ENCODE peak calls at places on chromosomes 11 and 22, in four cellular contexts. F is WERI-Rb-1, E is HCT116, Q is tibial nerve. D is an unnamed sample.

GRCh38 chr11:5691963-5692358 is 2.4 kb downstream of the TRIM22 start:
- DNase-seq in Q (no peak), F (no peak), E (no peak), D (no peak)

GRCh38 chr11:78809931-78810481 is 235.3 kb upstream of the NARS2 start:
- DNase-seq in F (no peak), E (no peak), Q (no peak), D (no peak)

GRCh38 chr11:93737904-93738612 is 3.2 kb downstream of the TAF1D start:
- DNase-seq in E (no peak), F (no peak), Q (no peak), D (no peak)

GRCh38 chr11:68942751-68943271 is 38.0 kb downstream of the MRGPRD start:
- DNase-seq in Q (no peak), F (no peak), E (no peak), D (no peak)

GRCh38 chr11:59010693-59011092 is 71.4 kb downstream of the GLYATL1 start:
- DNase-seq in Q (no peak), F (no peak), E (no peak), D (no peak)

GRCh38 chr11:133917921-133918605 is 38.7 kb downstream of the IGSF9B start:
- DNase-seq in Q (no peak), F (no peak), E (no peak), D (no peak)

GRCh38 chr11:45609337-45609736 is 56.1 kb downstream of the CHST1 start:
- DNase-seq in F (no peak), Q (no peak), E (no peak), D (no peak)

GRCh38 chr22:27473533-27473932 is 328.0 kb downstream of the MN1 start:
- DNase-seq in E (peak; percentile 56), Q (no peak), F (no peak), D (no peak)

GRCh38 chr11:21446939-21447590 is 745.8 kb upstream of the ANO5 start:
- DNase-seq in Q (no peak), F (no peak), E (no peak), D (no peak)

GRCh38 chr11:9004310-9004945 is 627 bp upstream of the NRIP3 start:
- DNase-seq in Q (no peak), E (no peak), F (no peak), D (peak; percentile 31)

DNA sequence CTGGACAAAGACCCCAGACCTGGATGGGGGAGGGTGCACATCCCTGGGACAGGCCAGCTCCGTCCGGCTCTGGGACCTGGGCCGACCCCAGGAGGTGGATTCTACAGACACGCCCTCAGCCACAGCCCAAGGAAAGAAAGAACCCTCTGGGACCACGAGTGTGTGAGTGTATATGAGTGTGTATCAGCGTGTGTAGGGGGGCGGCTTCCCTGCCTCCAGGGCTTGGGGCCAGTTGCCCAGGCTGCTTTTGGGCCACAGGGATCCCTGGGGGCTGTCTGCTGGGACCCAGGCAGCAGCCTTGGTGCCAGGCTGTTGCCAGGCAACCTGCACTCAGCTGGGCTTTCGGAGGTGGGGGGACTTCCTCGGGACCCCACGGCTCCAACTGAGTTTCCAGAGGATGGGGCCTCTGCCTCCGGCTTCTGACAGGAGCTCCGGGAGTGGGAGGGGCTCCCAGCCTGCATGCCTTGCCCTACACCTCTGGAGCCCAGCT is 8.9 kb downstream of the DUSP8 start:
- DNase-seq in Q (no peak), E (no peak), F (no peak), D (no peak)
- H3K9me3 ChIP-seq in Q (no peaks in the 10 kb centered on the region), E (no peaks in the 10 kb centered on the region), F (no peaks in the 10 kb centered on the region), D (no peaks in the 10 kb centered on the region)

GRCh38 chr11:71103266-71103665 is 149.1 kb downstream of the SHANK2 start:
- DNase-seq in Q (no peak), E (no peak), F (no peak), D (no peak)
- H3K9me3 ChIP-seq in Q (no peaks in the 10 kb centered on the region), E (no peaks in the 10 kb centered on the region), F (no peaks in the 10 kb centered on the region), D (no peaks in the 10 kb centered on the region)

GRCh38 chr11:1239596-1240205 is 16.8 kb downstream of the MUC5B start:
- DNase-seq in E (no peak), Q (no peak), F (no peak), D (no peak)

GRCh38 chr11:1238767-1239595 is 16.1 kb downstream of the MUC5B start:
- DNase-seq in Q (no peak), E (no peak), F (no peak), D (no peak)

GRCh38 chr11:1241706-1242105 is 18.8 kb downstream of the MUC5B start:
- DNase-seq in F (no peak), E (no peak), Q (no peak), D (no peak)

GRCh38 chr11:1240771-1241170 is 17.9 kb downstream of the MUC5B start:
- DNase-seq in Q (no peak), E (no peak), F (no peak), D (no peak)

GRCh38 chr11:1242289-1242688 is 19.4 kb downstream of the MUC5B start:
- DNase-seq in E (no peak), Q (no peak), F (no peak), D (no peak)
- H3K9me3 ChIP-seq in E (no peaks in the 10 kb centered on the region), Q (no peaks in the 10 kb centered on the region), F (no peaks in the 10 kb centered on the region), D (no peaks in the 10 kb centered on the region)

DNA sequence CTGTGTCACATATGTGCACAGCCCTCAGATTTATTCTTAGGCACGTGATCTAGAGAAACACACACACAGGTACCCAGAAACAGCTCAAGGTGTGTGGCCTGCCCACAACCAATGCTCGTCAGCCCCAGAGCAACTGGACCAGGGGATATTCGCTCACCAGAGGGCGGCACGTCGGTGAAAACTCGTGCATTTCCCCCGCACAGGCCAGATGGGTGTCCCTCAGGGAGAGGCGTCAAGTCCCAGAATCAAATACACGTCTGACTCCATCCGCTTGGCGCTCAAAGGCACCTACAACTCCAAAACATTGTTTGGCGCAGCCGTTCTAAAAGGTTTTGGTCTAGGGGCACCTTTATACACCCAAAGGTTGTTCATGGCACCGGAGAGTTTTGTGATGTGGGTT is 429.0 kb downstream of the BRD1 start:
- DNase-seq in E (no peak), F (no peak), Q (no peak), D (no peak)
- H3K9me3 ChIP-seq in E (no peaks in the 10 kb centered on the region), F (no peaks in the 10 kb centered on the region), Q (no peaks in the 10 kb centered on the region), D (no peaks in the 10 kb centered on the region)

DNA sequence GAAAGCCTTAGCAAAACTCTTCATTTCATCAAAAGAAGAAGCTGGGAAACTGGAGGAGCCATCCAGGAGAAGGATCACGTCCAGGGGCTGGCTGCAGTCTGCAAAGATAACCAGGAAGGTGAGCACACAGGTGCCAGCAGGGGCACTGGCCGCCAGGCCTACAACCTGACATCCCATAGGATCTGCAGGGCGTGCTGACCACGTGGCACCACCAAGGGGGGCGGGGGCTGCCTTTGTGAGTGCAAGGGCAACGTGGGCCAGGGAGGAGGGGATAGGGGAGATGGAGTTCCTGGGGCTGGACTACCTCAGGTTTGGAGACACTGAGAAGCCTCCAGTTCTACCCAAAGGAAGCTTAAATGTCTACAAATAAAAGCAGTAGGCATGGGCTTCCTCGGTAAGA is 102.7 kb upstream of the CCT8L2 start:
- DNase-seq in E (no peak), Q (no peak), F (no peak), D (no peak)
- H3K9me3 ChIP-seq in E (no peaks in the 10 kb centered on the region), Q (no peaks in the 10 kb centered on the region), F (no peaks in the 10 kb centered on the region), D (no peaks in the 10 kb centered on the region)

DNA sequence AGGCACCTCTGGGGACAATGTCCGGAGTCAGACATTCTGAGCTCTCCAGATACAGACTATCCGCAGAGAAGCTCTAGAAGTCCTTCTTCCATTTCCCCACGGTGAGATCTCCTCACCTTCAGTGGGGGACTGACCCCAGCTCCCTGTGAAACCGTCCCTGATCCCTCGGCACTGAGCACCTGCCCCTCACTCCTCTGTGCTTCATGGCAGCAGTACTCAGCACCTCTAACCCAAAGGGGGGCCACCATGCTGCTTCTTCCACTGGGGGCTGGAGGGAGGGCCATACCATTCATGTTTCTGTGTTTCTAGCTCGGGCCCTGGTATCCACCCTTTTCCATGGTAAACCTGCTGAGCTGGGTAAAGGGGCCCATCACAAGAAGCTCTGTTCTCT is 321.7 kb downstream of the BRD1 start:
- DNase-seq in Q (no peak), E (no peak), F (no peak), D (no peak)
- H3K9me3 ChIP-seq in Q (no peaks in the 10 kb centered on the region), E (peaks cover 5% of the 10 kb centered on the region), F (peaks cover 4% of the 10 kb centered on the region), D (peaks cover 5% of the 10 kb centered on the region)

GRCh38 chr11:1033016-1033798 is 3.3 kb downstream of the MUC6 start:
- DNase-seq in Q (no peak), E (no peak), F (no peak), D (no peak)
- H3K9me3 ChIP-seq in Q (no peaks in the 10 kb centered on the region), E (no peaks in the 10 kb centered on the region), F (no peaks in the 10 kb centered on the region), D (no peaks in the 10 kb centered on the region)

DNA sequence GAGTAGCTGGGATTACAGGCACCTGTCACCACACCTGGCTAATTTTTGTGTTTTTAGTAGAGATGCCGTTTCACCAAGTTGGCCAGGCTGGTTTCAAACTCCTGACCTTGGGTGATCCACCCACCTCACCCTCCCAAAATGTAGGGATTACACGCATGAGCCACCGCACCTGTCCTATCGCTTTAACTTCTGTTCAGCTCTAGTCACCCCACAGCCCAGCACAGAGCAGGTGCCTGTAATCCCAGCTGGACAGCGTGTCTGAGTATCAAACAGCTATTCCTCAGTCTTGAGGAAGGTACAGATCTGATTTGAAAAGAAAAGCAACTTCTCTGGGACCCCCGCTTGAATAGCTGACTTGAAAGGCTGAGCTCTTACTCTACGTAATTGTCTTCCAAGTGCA is 149.1 kb downstream of the CTTN start:
- DNase-seq in F (peak; percentile 72), Q (no peak), E (no peak), D (no peak)
- H3K9me3 ChIP-seq in F (no peaks in the 10 kb centered on the region), Q (no peaks in the 10 kb centered on the region), E (no peaks in the 10 kb centered on the region), D (no peaks in the 10 kb centered on the region)